ENCODE peak calls at places on chromosomes 3 and 15, in four cellular contexts. One of them, this sample, is unnamed. For H3K4me1, the result is how much of the 10 kb centered on the place peaks cover.

GRCh38 chr15:80404057-80404718 is at the start of gene ARNT2:
- DNase-seq in breast epithelium: no peak
- DNase-seq in suprapubic skin: no peak
- DNase-seq in uterus: no peak
- DNase-seq in this sample: peak

GRCh38 chr3:185558395-185558794 is 6.0 kb upstream of the LIPH start:
- DNase-seq in breast epithelium: peak
- DNase-seq in suprapubic skin: no peak
- DNase-seq in uterus: no peak
- DNase-seq in this sample: peak

GRCh38 chr3:142993958-142994442 is 7.4 kb upstream of the U2SURP start:
- DNase-seq in breast epithelium: no peak
- DNase-seq in suprapubic skin: peak
- DNase-seq in uterus: peak
- DNase-seq in this sample: no peak

GRCh38 chr15:94287794-94288246 is 56.5 kb downstream of the MCTP2 start:
- DNase-seq in breast epithelium: no peak
- DNase-seq in suprapubic skin: no peak
- DNase-seq in uterus: no peak
- DNase-seq in this sample: no peak

GRCh38 chr3:127536818-127537810 is 53.4 kb downstream of the TPRA1 start:
- DNase-seq in breast epithelium: no peak
- DNase-seq in suprapubic skin: no peak
- DNase-seq in uterus: no peak
- DNase-seq in this sample: no peak

GRCh38 chr3:189635385-189635784 is 4.2 kb downstream of the TP63 start:
- DNase-seq in breast epithelium: no peak
- DNase-seq in suprapubic skin: no peak
- DNase-seq in uterus: no peak
- DNase-seq in this sample: no peak

GRCh38 chr3:48157950-48158376 is 30.3 kb downstream of the CDC25A start:
- DNase-seq in breast epithelium: no peak
- DNase-seq in suprapubic skin: no peak
- DNase-seq in uterus: peak
- DNase-seq in this sample: peak

GRCh38 chr3:171178714-171179113 is 152.2 kb upstream of the SLC2A2 start:
- DNase-seq in breast epithelium: no peak
- DNase-seq in suprapubic skin: no peak
- DNase-seq in uterus: no peak
- DNase-seq in this sample: no peak

GRCh38 chr15:84863480-84864428 is 20.7 kb upstream of the SLC28A1 start:
- DNase-seq in breast epithelium: no peak
- DNase-seq in suprapubic skin: no peak
- DNase-seq in uterus: no peak
- DNase-seq in this sample: no peak

GRCh38 chr15:70274255-70274654 is 176.5 kb upstream of the TLE3 start:
- DNase-seq in breast epithelium: no peak
- DNase-seq in suprapubic skin: no peak
- DNase-seq in uterus: no peak
- DNase-seq in this sample: no peak

GRCh38 chr15:31501536-31502157 is 175.0 kb downstream of the KLF13 start:
- DNase-seq in breast epithelium: no peak
- DNase-seq in suprapubic skin: no peak
- DNase-seq in uterus: no peak
- DNase-seq in this sample: no peak

GRCh38 chr15:45662375-45662774 is 27.5 kb downstream of the SQOR start:
- DNase-seq in breast epithelium: no peak
- DNase-seq in suprapubic skin: no peak
- DNase-seq in uterus: no peak
- DNase-seq in this sample: no peak

GRCh38 chr3:168081856-168082255 is 13.9 kb downstream of the GOLIM4 start:
- DNase-seq in breast epithelium: no peak
- DNase-seq in suprapubic skin: no peak
- DNase-seq in uterus: no peak
- DNase-seq in this sample: no peak

GRCh38 chr3:151367448-151367847 is 17.1 kb downstream of the P2RY12 start:
- DNase-seq in breast epithelium: no peak
- DNase-seq in suprapubic skin: no peak
- DNase-seq in uterus: no peak
- DNase-seq in this sample: no peak

GRCh38 chr3:149641011-149641728 is 16.7 kb downstream of the WWTR1 start:
- DNase-seq in breast epithelium: no peak
- DNase-seq in suprapubic skin: no peak
- DNase-seq in uterus: no peak
- DNase-seq in this sample: no peak

GRCh38 chr15:34581043-34581365 is 2.4 kb downstream of the GOLGA8B start:
- DNase-seq in breast epithelium: no peak
- DNase-seq in suprapubic skin: no peak
- DNase-seq in uterus: no peak
- DNase-seq in this sample: no peak

GRCh38 chr15:80693682-80694623 is 1.2 kb upstream of the ABHD17C start:
- DNase-seq in breast epithelium: no peak
- DNase-seq in suprapubic skin: no peak
- DNase-seq in uterus: no peak
- DNase-seq in this sample: no peak

GRCh38 chr3:127097516-127097915 is 95.4 kb upstream of the PRR23E start:
- DNase-seq in breast epithelium: no peak
- DNase-seq in suprapubic skin: peak
- DNase-seq in uterus: no peak
- DNase-seq in this sample: peak

GRCh38 chr3:77456881-77457280 is 417.0 kb downstream of the ROBO2 start:
- DNase-seq in breast epithelium: no peak
- DNase-seq in suprapubic skin: no peak
- DNase-seq in uterus: no peak
- DNase-seq in this sample: no peak

GRCh38 chr15:65020419-65020818 is 9.0 kb downstream of the MTFMT start:
- DNase-seq in breast epithelium: no peak
- DNase-seq in suprapubic skin: no peak
- DNase-seq in uterus: no peak
- DNase-seq in this sample: no peak

GRCh38 chr3:138351151-138351550 is 2.8 kb downstream of the MRAS start:
- DNase-seq in breast epithelium: no peak
- DNase-seq in suprapubic skin: no peak
- DNase-seq in uterus: no peak
- DNase-seq in this sample: no peak

GRCh38 chr3:148723591-148723990 is 25.9 kb downstream of the AGTR1 start:
- DNase-seq in breast epithelium: no peak
- DNase-seq in suprapubic skin: no peak
- DNase-seq in uterus: no peak
- DNase-seq in this sample: no peak

GRCh38 chr3:46703013-46703520 is 1.9 kb downstream of the TMIE start:
- DNase-seq in breast epithelium: no peak
- DNase-seq in suprapubic skin: no peak
- DNase-seq in uterus: no peak
- DNase-seq in this sample: no peak

DNA sequence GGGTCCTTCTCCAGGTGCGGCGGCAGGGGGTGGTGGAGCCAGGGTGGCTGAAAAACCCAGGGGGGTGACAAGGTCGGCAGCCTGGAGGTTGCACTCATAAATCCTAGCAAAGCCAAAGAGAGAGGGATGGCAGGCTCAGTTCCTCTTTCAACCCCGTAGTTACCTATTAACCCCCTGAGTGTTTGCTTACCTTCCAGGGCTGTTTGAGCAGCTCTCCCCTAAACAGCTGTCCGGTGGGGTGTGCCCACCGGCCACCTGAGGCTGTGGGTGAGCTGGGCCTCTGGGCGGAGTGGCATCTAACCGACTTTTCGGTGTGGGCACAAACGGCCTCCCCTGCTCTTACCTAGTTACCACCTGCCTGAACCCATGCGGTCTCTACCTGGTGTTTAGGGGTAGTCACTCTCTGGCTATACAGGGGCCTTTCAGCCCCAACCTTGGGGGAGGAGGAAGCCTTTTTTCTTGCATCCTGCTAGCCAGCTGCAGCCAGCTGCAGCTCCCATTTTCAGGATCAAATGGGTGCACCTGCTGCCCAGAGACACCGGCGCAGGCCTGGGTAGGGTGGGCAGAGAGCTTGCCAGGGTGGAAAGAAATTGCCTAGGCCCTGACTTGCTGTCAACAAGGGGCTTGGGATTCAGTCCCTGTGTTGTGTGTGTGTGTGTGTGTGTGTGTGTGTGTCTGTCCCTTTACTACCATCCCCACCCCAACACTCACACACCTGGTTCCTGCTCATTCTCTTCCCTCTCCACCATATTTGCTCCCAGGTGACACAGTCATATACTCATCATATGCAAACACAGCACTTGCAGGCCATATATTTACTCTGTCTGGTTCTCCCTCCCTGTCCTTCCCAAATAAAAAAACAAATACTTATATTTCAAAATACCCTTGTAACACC is 3.7 kb downstream of the DLL4 start:
- DNase-seq in breast epithelium: no peak
- DNase-seq in suprapubic skin: no peak
- DNase-seq in uterus: no peak
- DNase-seq in this sample: peak
- H3K4me1 ChIP-seq in breast epithelium: under half
- H3K4me1 ChIP-seq in suprapubic skin: under half
- H3K4me1 ChIP-seq in uterus: under half
- H3K4me1 ChIP-seq in this sample: under half

DNA sequence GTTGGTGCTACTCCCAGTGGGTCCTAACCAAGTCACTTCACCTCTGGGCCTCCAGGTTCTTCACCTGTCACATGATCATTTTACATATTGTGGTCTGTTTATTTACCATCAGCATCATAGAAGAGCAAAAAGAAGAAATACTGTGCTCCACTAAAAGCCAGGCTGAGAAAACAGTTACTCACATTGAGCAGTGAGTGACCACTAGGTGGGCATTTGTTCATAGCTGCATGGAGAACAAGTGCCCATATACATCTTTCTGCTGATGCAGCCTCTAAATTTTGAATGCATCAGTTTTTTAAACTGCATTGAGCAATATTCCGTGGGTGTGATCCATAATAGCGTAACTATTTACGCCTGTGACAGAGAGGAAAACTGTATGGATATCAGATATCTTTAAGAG is 76.2 kb downstream of the DCUN1D1 start:
- DNase-seq in breast epithelium: no peak
- DNase-seq in suprapubic skin: no peak
- DNase-seq in uterus: no peak
- DNase-seq in this sample: no peak
- TF ChIP-seq CTCF in breast epithelium: no peak
- TF ChIP-seq CTCF in suprapubic skin: no peak
- TF ChIP-seq CTCF in uterus: no peak
- TF ChIP-seq CTCF in this sample: no peak

DNA sequence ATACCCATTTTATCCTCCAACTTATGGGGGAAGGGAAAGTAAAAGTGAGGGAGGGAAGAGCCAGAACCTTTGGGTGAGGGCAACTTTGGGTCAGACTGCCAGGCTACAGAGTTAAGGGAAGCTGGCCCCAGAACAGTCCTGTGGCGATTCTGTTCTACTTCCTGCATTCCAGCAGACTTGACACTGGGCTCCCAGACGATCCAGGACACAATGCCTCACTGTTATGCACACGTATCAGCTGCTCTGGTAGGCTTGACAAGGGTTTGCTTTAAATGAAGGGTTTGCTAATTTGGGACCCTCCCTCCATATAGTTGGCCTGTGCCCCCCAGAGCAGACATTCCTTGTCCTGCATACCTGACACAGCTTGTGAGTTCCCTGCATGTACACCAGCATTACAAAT is 10.7 kb downstream of the GORASP1 start:
- DNase-seq in breast epithelium: no peak
- DNase-seq in suprapubic skin: no peak
- DNase-seq in uterus: no peak
- DNase-seq in this sample: no peak
- H3K27ac ChIP-seq in breast epithelium: peak
- H3K27ac ChIP-seq in suprapubic skin: no peak
- H3K27ac ChIP-seq in uterus: no peak
- H3K27ac ChIP-seq in this sample: peak

GRCh38 chr15:98657721-98658120 is 9.4 kb downstream of the IGF1R start:
- DNase-seq in breast epithelium: no peak
- DNase-seq in suprapubic skin: no peak
- DNase-seq in uterus: no peak
- DNase-seq in this sample: no peak
- H3K4me1 ChIP-seq in breast epithelium: under half
- H3K4me1 ChIP-seq in suprapubic skin: under half
- H3K4me1 ChIP-seq in uterus: under half
- H3K4me1 ChIP-seq in this sample: under half

GRCh38 chr15:63698731-63699130 is 101.5 kb downstream of the FBXL22 start:
- DNase-seq in breast epithelium: no peak
- DNase-seq in suprapubic skin: no peak
- DNase-seq in uterus: no peak
- DNase-seq in this sample: no peak
- TF ChIP-seq CTCF in breast epithelium: no peak
- TF ChIP-seq CTCF in suprapubic skin: no peak
- TF ChIP-seq CTCF in uterus: no peak
- TF ChIP-seq CTCF in this sample: no peak

GRCh38 chr3:24410861-24411260 is 83.8 kb downstream of the THRB start:
- DNase-seq in breast epithelium: no peak
- DNase-seq in suprapubic skin: no peak
- DNase-seq in uterus: no peak
- DNase-seq in this sample: no peak
- H3K27ac ChIP-seq in breast epithelium: no peak
- H3K27ac ChIP-seq in suprapubic skin: no peak
- H3K27ac ChIP-seq in uterus: no peak
- H3K27ac ChIP-seq in this sample: no peak

DNA sequence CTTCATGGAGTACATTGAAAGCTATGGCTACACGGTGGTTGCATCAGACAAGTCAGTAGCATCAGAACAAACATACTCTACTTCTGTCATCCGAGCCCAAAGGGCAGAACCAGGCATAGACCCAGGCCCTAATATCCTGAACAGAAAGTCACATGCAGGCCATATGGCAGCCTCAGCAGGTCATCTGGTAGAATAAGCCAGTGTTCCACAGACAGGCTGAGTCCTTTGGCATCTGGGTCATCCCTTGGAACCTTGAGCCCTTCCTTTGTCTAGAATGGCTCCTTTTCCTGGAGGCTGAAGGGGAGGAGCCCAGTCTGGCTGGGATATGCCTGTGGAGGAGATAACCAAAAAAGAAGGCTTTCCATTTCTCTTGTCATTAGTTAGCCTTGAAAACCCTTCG is 29.2 kb downstream of the SEMA6D start:
- DNase-seq in breast epithelium: no peak
- DNase-seq in suprapubic skin: no peak
- DNase-seq in uterus: no peak
- DNase-seq in this sample: no peak
- H3K4me1 ChIP-seq in breast epithelium: under half
- H3K4me1 ChIP-seq in suprapubic skin: under half
- H3K4me1 ChIP-seq in uterus: under half
- H3K4me1 ChIP-seq in this sample: under half

GRCh38 chr15:62482715-62483429 is 317.8 kb upstream of the C2CD4B start:
- DNase-seq in breast epithelium: no peak
- DNase-seq in suprapubic skin: no peak
- DNase-seq in uterus: no peak
- DNase-seq in this sample: no peak
- TF ChIP-seq CTCF in breast epithelium: no peak
- TF ChIP-seq CTCF in suprapubic skin: no peak
- TF ChIP-seq CTCF in uterus: no peak
- TF ChIP-seq CTCF in this sample: no peak